ENCODE peak calls at places on chromosomes 7 and 10, in seven cellular contexts. One of them, this sample, is unnamed. For H3K4me1, the result is how much of the 10 kb centered on the place peaks cover.

GRCh38 chr10:44724415-44725174 is 186.5 kb upstream of the TMEM72 start:
- DNase-seq in CD8-positive, alpha-beta memory T cell: no peak
- DNase-seq in cardiac muscle cell: peak
- DNase-seq in fibroblast of lung: peak
- DNase-seq in GM23338: no peak
- DNase-seq in suprapubic skin: no peak
- DNase-seq in SJCRH30: no peak
- DNase-seq in this sample: no peak

GRCh38 chr7:125122225-125122624 is 192.6 kb upstream of the POT1 start:
- DNase-seq in suprapubic skin: no peak
- DNase-seq in GM23338: no peak
- DNase-seq in fibroblast of lung: peak
- DNase-seq in cardiac muscle cell: peak
- DNase-seq in SJCRH30: no peak
- DNase-seq in CD8-positive, alpha-beta memory T cell: no peak
- DNase-seq in this sample: no peak

GRCh38 chr7:106345421-106346166 is 60.8 kb upstream of the NAMPT start:
- DNase-seq in fibroblast of lung: peak
- DNase-seq in SJCRH30: no peak
- DNase-seq in GM23338: no peak
- DNase-seq in suprapubic skin: no peak
- DNase-seq in cardiac muscle cell: peak
- DNase-seq in CD8-positive, alpha-beta memory T cell: no peak
- DNase-seq in this sample: no peak

GRCh38 chr10:34666008-34666700 is 148.9 kb downstream of the PARD3 start:
- DNase-seq in CD8-positive, alpha-beta memory T cell: no peak
- DNase-seq in cardiac muscle cell: peak
- DNase-seq in fibroblast of lung: peak
- DNase-seq in GM23338: peak
- DNase-seq in suprapubic skin: no peak
- DNase-seq in SJCRH30: peak
- DNase-seq in this sample: no peak

GRCh38 chr7:111076205-111076604 is 14.7 kb upstream of the LRRN3 start:
- DNase-seq in fibroblast of lung: no peak
- DNase-seq in cardiac muscle cell: no peak
- DNase-seq in CD8-positive, alpha-beta memory T cell: no peak
- DNase-seq in GM23338: no peak
- DNase-seq in suprapubic skin: no peak
- DNase-seq in SJCRH30: no peak
- DNase-seq in this sample: no peak

GRCh38 chr10:64813391-64813790 is 1292.2 kb downstream of the REEP3 start:
- DNase-seq in SJCRH30: no peak
- DNase-seq in GM23338: no peak
- DNase-seq in cardiac muscle cell: no peak
- DNase-seq in CD8-positive, alpha-beta memory T cell: no peak
- DNase-seq in fibroblast of lung: no peak
- DNase-seq in suprapubic skin: no peak
- DNase-seq in this sample: no peak

GRCh38 chr7:105493928-105494325 is 28.1 kb downstream of the PUS7 start:
- DNase-seq in suprapubic skin: no peak
- DNase-seq in GM23338: no peak
- DNase-seq in fibroblast of lung: peak
- DNase-seq in CD8-positive, alpha-beta memory T cell: no peak
- DNase-seq in SJCRH30: no peak
- DNase-seq in cardiac muscle cell: peak
- DNase-seq in this sample: no peak

GRCh38 chr7:84195295-84196006 is 862 bp upstream of the SEMA3A start:
- DNase-seq in GM23338: no peak
- DNase-seq in CD8-positive, alpha-beta memory T cell: no peak
- DNase-seq in cardiac muscle cell: no peak
- DNase-seq in SJCRH30: peak
- DNase-seq in fibroblast of lung: peak
- DNase-seq in suprapubic skin: no peak
- DNase-seq in this sample: no peak

GRCh38 chr7:67302113-67303039 is 305.7 kb downstream of the TYW1 start:
- DNase-seq in cardiac muscle cell: peak
- DNase-seq in GM23338: peak
- DNase-seq in fibroblast of lung: peak
- DNase-seq in SJCRH30: peak
- DNase-seq in CD8-positive, alpha-beta memory T cell: peak
- DNase-seq in suprapubic skin: peak
- DNase-seq in this sample: peak

GRCh38 chr10:80694930-80695329 is 157.2 kb downstream of the SH2D4B start:
- DNase-seq in cardiac muscle cell: no peak
- DNase-seq in SJCRH30: no peak
- DNase-seq in fibroblast of lung: no peak
- DNase-seq in GM23338: no peak
- DNase-seq in suprapubic skin: no peak
- DNase-seq in CD8-positive, alpha-beta memory T cell: no peak
- DNase-seq in this sample: no peak

GRCh38 chr7:5557920-5558401 is 134.3 kb upstream of the TNRC18 start:
- DNase-seq in cardiac muscle cell: peak
- DNase-seq in GM23338: no peak
- DNase-seq in fibroblast of lung: peak
- DNase-seq in suprapubic skin: peak
- DNase-seq in CD8-positive, alpha-beta memory T cell: no peak
- DNase-seq in SJCRH30: no peak
- DNase-seq in this sample: peak

GRCh38 chr7:39709768-39710291 is 86.5 kb downstream of the RALA start:
- DNase-seq in GM23338: peak
- DNase-seq in CD8-positive, alpha-beta memory T cell: no peak
- DNase-seq in SJCRH30: peak
- DNase-seq in cardiac muscle cell: peak
- DNase-seq in suprapubic skin: no peak
- DNase-seq in fibroblast of lung: peak
- DNase-seq in this sample: no peak

GRCh38 chr7:44978511-44979366 is at the start of gene MYO1G:
- DNase-seq in cardiac muscle cell: no peak
- DNase-seq in suprapubic skin: no peak
- DNase-seq in SJCRH30: no peak
- DNase-seq in fibroblast of lung: no peak
- DNase-seq in GM23338: no peak
- DNase-seq in CD8-positive, alpha-beta memory T cell: peak
- DNase-seq in this sample: no peak

GRCh38 chr10:103648951-103649532 is 155.5 kb downstream of the NEURL1 start:
- DNase-seq in cardiac muscle cell: peak
- DNase-seq in suprapubic skin: no peak
- DNase-seq in GM23338: no peak
- DNase-seq in CD8-positive, alpha-beta memory T cell: no peak
- DNase-seq in SJCRH30: no peak
- DNase-seq in fibroblast of lung: peak
- DNase-seq in this sample: peak

GRCh38 chr10:103648231-103648950 is 154.9 kb downstream of the NEURL1 start:
- DNase-seq in GM23338: peak
- DNase-seq in CD8-positive, alpha-beta memory T cell: no peak
- DNase-seq in cardiac muscle cell: peak
- DNase-seq in fibroblast of lung: peak
- DNase-seq in SJCRH30: no peak
- DNase-seq in suprapubic skin: no peak
- DNase-seq in this sample: no peak

GRCh38 chr10:103652599-103653281 is 159.2 kb downstream of the NEURL1 start:
- DNase-seq in cardiac muscle cell: no peak
- DNase-seq in suprapubic skin: no peak
- DNase-seq in GM23338: no peak
- DNase-seq in CD8-positive, alpha-beta memory T cell: no peak
- DNase-seq in SJCRH30: no peak
- DNase-seq in fibroblast of lung: no peak
- DNase-seq in this sample: peak

GRCh38 chr10:103651783-103652476 is 158.4 kb downstream of the NEURL1 start:
- DNase-seq in suprapubic skin: no peak
- DNase-seq in cardiac muscle cell: no peak
- DNase-seq in fibroblast of lung: no peak
- DNase-seq in SJCRH30: no peak
- DNase-seq in CD8-positive, alpha-beta memory T cell: no peak
- DNase-seq in GM23338: no peak
- DNase-seq in this sample: peak

DNA sequence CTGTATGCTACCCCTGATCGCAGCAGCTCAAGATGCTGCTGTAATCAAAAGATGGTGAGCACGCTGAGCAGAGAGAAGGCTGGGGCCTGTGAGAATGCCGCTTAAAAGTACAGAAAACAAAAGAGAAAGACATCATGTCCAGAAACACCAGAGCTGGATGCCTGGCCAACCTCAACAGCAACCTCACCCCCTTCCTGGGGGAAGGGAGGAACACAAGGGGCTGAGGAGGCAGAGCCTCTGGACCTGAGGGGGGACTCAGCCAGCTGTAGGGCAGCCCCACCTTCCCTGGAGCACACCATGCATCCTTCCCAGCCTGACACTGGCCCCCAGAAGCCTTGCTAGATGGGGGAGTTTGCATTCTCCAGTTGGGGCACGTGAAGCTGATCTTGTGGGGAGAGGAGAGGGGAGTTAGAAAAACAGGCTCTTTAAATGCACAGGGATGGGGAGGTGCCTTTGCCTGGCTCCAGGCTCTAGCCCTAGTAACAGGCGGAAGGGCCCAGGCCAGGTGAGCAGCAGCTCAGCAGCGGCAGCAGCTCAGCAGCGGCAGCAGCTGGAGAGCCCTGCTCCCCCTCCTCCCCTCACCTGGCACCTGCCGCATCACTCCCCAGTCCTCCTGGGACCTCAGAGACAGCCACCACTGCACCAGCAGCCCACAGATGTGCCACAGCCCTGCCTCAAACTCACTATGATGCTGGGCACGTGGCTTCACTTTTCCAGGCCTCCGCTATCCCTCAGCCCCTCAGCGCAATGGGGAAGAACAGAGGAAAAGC is 156.3 kb downstream of the NEURL1 start:
- DNase-seq in suprapubic skin: no peak
- DNase-seq in cardiac muscle cell: no peak
- DNase-seq in GM23338: no peak
- DNase-seq in fibroblast of lung: no peak
- DNase-seq in CD8-positive, alpha-beta memory T cell: no peak
- DNase-seq in SJCRH30: no peak
- DNase-seq in this sample: no peak
- H3K4me1 ChIP-seq in suprapubic skin: half or more
- H3K4me1 ChIP-seq in cardiac muscle cell: under half
- H3K4me1 ChIP-seq in GM23338: under half
- H3K4me1 ChIP-seq in fibroblast of lung: half or more
- H3K4me1 ChIP-seq in CD8-positive, alpha-beta memory T cell: under half
- H3K4me1 ChIP-seq in SJCRH30: under half
- H3K4me1 ChIP-seq in this sample: half or more

GRCh38 chr7:116582164-116582732 is 57.4 kb downstream of the CAV1 start:
- DNase-seq in fibroblast of lung: peak
- DNase-seq in cardiac muscle cell: peak
- DNase-seq in GM23338: no peak
- DNase-seq in CD8-positive, alpha-beta memory T cell: no peak
- DNase-seq in suprapubic skin: no peak
- DNase-seq in SJCRH30: peak
- DNase-seq in this sample: no peak

GRCh38 chr7:116579322-116579721 is 54.5 kb downstream of the CAV1 start:
- DNase-seq in GM23338: no peak
- DNase-seq in fibroblast of lung: no peak
- DNase-seq in SJCRH30: no peak
- DNase-seq in suprapubic skin: no peak
- DNase-seq in CD8-positive, alpha-beta memory T cell: no peak
- DNase-seq in cardiac muscle cell: no peak
- DNase-seq in this sample: no peak

GRCh38 chr7:116577320-116577871 is 52.6 kb downstream of the CAV1 start:
- DNase-seq in CD8-positive, alpha-beta memory T cell: no peak
- DNase-seq in GM23338: no peak
- DNase-seq in suprapubic skin: no peak
- DNase-seq in cardiac muscle cell: peak
- DNase-seq in fibroblast of lung: peak
- DNase-seq in SJCRH30: no peak
- DNase-seq in this sample: no peak

GRCh38 chr7:116578526-116578925 is 53.7 kb downstream of the CAV1 start:
- DNase-seq in fibroblast of lung: no peak
- DNase-seq in GM23338: no peak
- DNase-seq in SJCRH30: no peak
- DNase-seq in cardiac muscle cell: peak
- DNase-seq in CD8-positive, alpha-beta memory T cell: no peak
- DNase-seq in suprapubic skin: no peak
- DNase-seq in this sample: no peak

GRCh38 chr7:116579835-116580234 is 55.0 kb downstream of the CAV1 start:
- DNase-seq in fibroblast of lung: no peak
- DNase-seq in CD8-positive, alpha-beta memory T cell: no peak
- DNase-seq in suprapubic skin: no peak
- DNase-seq in SJCRH30: no peak
- DNase-seq in GM23338: no peak
- DNase-seq in cardiac muscle cell: no peak
- DNase-seq in this sample: no peak
- H3K4me1 ChIP-seq in fibroblast of lung: under half
- H3K4me1 ChIP-seq in CD8-positive, alpha-beta memory T cell: under half
- H3K4me1 ChIP-seq in suprapubic skin: under half
- H3K4me1 ChIP-seq in SJCRH30: under half
- H3K4me1 ChIP-seq in GM23338: under half
- H3K4me1 ChIP-seq in cardiac muscle cell: under half
- H3K4me1 ChIP-seq in this sample: under half

DNA sequence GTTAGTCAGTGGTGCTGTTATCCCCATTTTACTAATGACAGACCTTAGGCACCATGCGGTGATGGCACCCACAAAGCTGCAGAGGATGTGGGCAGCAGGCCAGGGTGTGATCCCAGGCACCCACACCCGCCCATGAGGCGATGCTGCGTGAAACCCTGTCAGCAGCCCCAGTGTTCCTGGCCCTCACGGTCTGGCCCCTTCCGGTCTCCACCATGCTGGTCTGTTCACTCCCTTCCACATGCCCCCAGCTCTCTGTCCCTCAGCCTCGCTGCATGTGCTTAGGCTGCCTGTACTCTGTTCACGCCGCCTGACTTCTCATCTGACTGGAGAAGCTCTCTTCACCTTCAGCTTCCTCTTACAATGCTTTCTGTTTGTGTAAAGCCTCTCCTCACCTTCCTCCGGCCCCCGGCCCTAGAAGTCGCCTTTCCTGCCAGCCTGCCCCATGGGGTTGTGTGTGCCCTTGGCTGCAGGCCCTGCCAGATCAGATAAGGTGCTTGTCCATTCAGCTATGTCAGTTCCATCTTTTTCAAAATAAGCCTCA is 17.6 kb upstream of the ORAI2 start:
- DNase-seq in suprapubic skin: no peak
- DNase-seq in SJCRH30: no peak
- DNase-seq in CD8-positive, alpha-beta memory T cell: peak
- DNase-seq in fibroblast of lung: no peak
- DNase-seq in GM23338: no peak
- DNase-seq in cardiac muscle cell: no peak
- DNase-seq in this sample: no peak
- H3K4me1 ChIP-seq in suprapubic skin: under half
- H3K4me1 ChIP-seq in SJCRH30: under half
- H3K4me1 ChIP-seq in CD8-positive, alpha-beta memory T cell: half or more
- H3K4me1 ChIP-seq in fibroblast of lung: under half
- H3K4me1 ChIP-seq in GM23338: under half
- H3K4me1 ChIP-seq in cardiac muscle cell: under half
- H3K4me1 ChIP-seq in this sample: under half

GRCh38 chr7:48868916-48869315 is 55.4 kb upstream of the CDC14C start:
- DNase-seq in SJCRH30: no peak
- DNase-seq in CD8-positive, alpha-beta memory T cell: no peak
- DNase-seq in cardiac muscle cell: no peak
- DNase-seq in suprapubic skin: no peak
- DNase-seq in GM23338: no peak
- DNase-seq in fibroblast of lung: no peak
- DNase-seq in this sample: no peak

GRCh38 chr7:48875300-48875916 is 48.9 kb upstream of the CDC14C start:
- DNase-seq in cardiac muscle cell: peak
- DNase-seq in GM23338: peak
- DNase-seq in SJCRH30: no peak
- DNase-seq in CD8-positive, alpha-beta memory T cell: no peak
- DNase-seq in fibroblast of lung: peak
- DNase-seq in suprapubic skin: no peak
- DNase-seq in this sample: peak

GRCh38 chr7:48876087-48876486 is 48.3 kb upstream of the CDC14C start:
- DNase-seq in GM23338: no peak
- DNase-seq in CD8-positive, alpha-beta memory T cell: no peak
- DNase-seq in fibroblast of lung: no peak
- DNase-seq in cardiac muscle cell: no peak
- DNase-seq in suprapubic skin: no peak
- DNase-seq in SJCRH30: no peak
- DNase-seq in this sample: no peak

GRCh38 chr7:48872548-48872947 is 51.8 kb upstream of the CDC14C start:
- DNase-seq in fibroblast of lung: no peak
- DNase-seq in suprapubic skin: no peak
- DNase-seq in cardiac muscle cell: no peak
- DNase-seq in SJCRH30: no peak
- DNase-seq in GM23338: no peak
- DNase-seq in CD8-positive, alpha-beta memory T cell: no peak
- DNase-seq in this sample: no peak
- H3K4me1 ChIP-seq in fibroblast of lung: under half
- H3K4me1 ChIP-seq in suprapubic skin: under half
- H3K4me1 ChIP-seq in cardiac muscle cell: under half
- H3K4me1 ChIP-seq in SJCRH30: under half
- H3K4me1 ChIP-seq in GM23338: under half
- H3K4me1 ChIP-seq in CD8-positive, alpha-beta memory T cell: under half
- H3K4me1 ChIP-seq in this sample: under half